ENCODE peak calls at places on chromosomes 3 and 15, in four cellular contexts. O is GM23338; R is stimulated activated CD4-positive, alpha-beta T cell treated with anti-CD3 and anti-CD28 coated beads, Interleukin-1b, Interleukin-23, amount 100 ng/mL, for 1 hour; J is ovary. G is an unnamed sample.
A peak's percentile ranks its signal among the peaks of the same experiment; 100 is the strongest.

GRCh38 chr15:77034620-77035467 is 36.1 kb downstream of the TSPAN3 start:
- DNase-seq in O (peak; percentile 79), R (no peak), J (peak; percentile 31), G (peak; percentile 40)

GRCh38 chr3:179921500-179921899 is 115.2 kb downstream of the PEX5L start:
- DNase-seq in O (no peak), R (no peak), J (no peak), G (no peak)

GRCh38 chr3:23748398-23749110 is 57.2 kb upstream of the UBE2E1 start:
- DNase-seq in O (no peak), R (no peak), J (no peak), G (peak; percentile 48)

GRCh38 chr3:138939563-138940241 is 7.2 kb downstream of the FOXL2 start:
- DNase-seq in O (peak; percentile 84), R (no peak), J (peak; percentile 54), G (no peak)

GRCh38 chr3:4895848-4896247 is 83.4 kb upstream of the BHLHE40 start:
- DNase-seq in O (no peak), R (no peak), J (no peak), G (no peak)

GRCh38 chr3:63193647-63194046 is 84.5 kb upstream of the SYNPR start:
- DNase-seq in O (peak; percentile 77), R (no peak), J (no peak), G (no peak)

GRCh38 chr3:58565621-58566397 is 11.4 kb downstream of the FAM107A start:
- DNase-seq in O (peak; percentile 88), R (no peak), J (no peak), G (no peak)

GRCh38 chr15:89112341-89112971 is 24.2 kb downstream of the ABHD2 start:
- DNase-seq in O (no peak), R (no peak), J (no peak), G (peak; percentile 73)

GRCh38 chr3:142270407-142270806 is 45.0 kb upstream of the GK5 start:
- DNase-seq in O (peak; percentile 5), R (no peak), J (no peak), G (no peak)

GRCh38 chr15:34650177-34650576 is 66.7 kb upstream of the GOLGA8B start:
- DNase-seq in O (no peak), R (no peak), J (no peak), G (no peak)

G was measured in adrenal gland.